ENCODE peak calls at places on chromosomes 16 and 17, in six cellular contexts. L is T follicular helper cell; V is erythroblast; M is EL; I is CD4-positive, CD25-positive, alpha-beta regulatory T cell; F is HT1080. C is an unnamed sample.

GRCh38 chr17:59372138-59372751 is 40.8 kb downstream of the YPEL2 start:
- DNase-seq in L (no peak), V (no peak), M (no peak), I (no peak), F (peak; percentile 24), C (no peak)

GRCh38 chr16:66696669-66697630 is at the start of gene CMTM4:
- DNase-seq in L (peak; percentile 70), V (peak; percentile 90), M (peak; percentile 84), I (peak; percentile 73), F (peak; percentile 80), C (peak; percentile 89)

GRCh38 chr16:49434733-49435132 is 61.1 kb downstream of the C16orf78 start:
- DNase-seq in L (no peak), V (no peak), M (no peak), I (no peak), F (no peak), C (no peak)

GRCh38 chr16:69399361-69399760 is 13.6 kb upstream of the TERF2 start:
- DNase-seq in L (no peak), V (no peak), M (peak; percentile 46), I (no peak), F (peak; percentile 26), C (no peak)

GRCh38 chr16:88638323-88639230 is at the start of gene IL17C:
- DNase-seq in L (no peak), V (no peak), M (no peak), I (no peak), F (no peak), C (no peak)

GRCh38 chr16:66961065-66961744 is at the start of gene CES3:
- DNase-seq in L (peak; percentile 34), V (peak; percentile 75), M (peak; percentile 66), I (peak; percentile 39), F (peak; percentile 76), C (peak; percentile 88)

GRCh38 chr17:27382025-27382424 is 74.2 kb upstream of the KSR1 start:
- DNase-seq in L (no peak), V (no peak), M (no peak), I (no peak), F (no peak), C (no peak)

GRCh38 chr17:70661342-70662222 is 492.2 kb downstream of the KCNJ2 start:
- DNase-seq in L (no peak), V (no peak), M (peak; percentile 10), I (no peak), F (peak; percentile 49), C (peak; percentile 2)

GRCh38 chr16:20683812-20684211 is 13.7 kb downstream of the ACSM1 start:
- DNase-seq in L (no peak), V (no peak), M (no peak), I (no peak), F (no peak), C (no peak)

GRCh38 chr17:72502111-72502939 is 381.5 kb downstream of the SOX9 start:
- DNase-seq in L (no peak), V (no peak), M (peak; percentile 24), I (no peak), F (no peak), C (no peak)

GRCh38 chr16:3007957-3008748 is 4.6 kb upstream of the CLDN9 start:
- DNase-seq in L (no peak), V (peak; percentile 23), M (no peak), I (no peak), F (no peak), C (no peak)

GRCh38 chr16:83115491-83116232 is 488.9 kb downstream of the CDH13 start:
- DNase-seq in L (no peak), V (no peak), M (no peak), I (no peak), F (no peak), C (no peak)

GRCh38 chr17:76379275-76379641 is 5.2 kb upstream of the SPHK1 start:
- DNase-seq in L (no peak), V (no peak), M (no peak), I (no peak), F (no peak), C (no peak)

GRCh38 chr17:7559307-7560171 is 989 bp downstream of the TNFSF13 start:
- DNase-seq in L (no peak), V (no peak), M (no peak), I (no peak), F (no peak), C (no peak)

GRCh38 chr16:88815901-88816589 is 4.3 kb upstream of the APRT start:
- DNase-seq in L (peak; percentile 36), V (peak; percentile 59), M (no peak), I (peak; percentile 45), F (peak; percentile 46), C (peak; percentile 50)

GRCh38 chr16:27246439-27246838 is 22.1 kb downstream of the NSMCE1 start:
- DNase-seq in L (no peak), V (no peak), M (no peak), I (no peak), F (no peak), C (no peak)

C was measured in A673.